ENCODE peak calls at places on chromosomes 16 and 17, in five cellular contexts. One of them, this sample, is unnamed.

GRCh38 chr17:46841561-46842379 is 9.6 kb upstream of the WNT9B start:
- DNase-seq in CD4-positive, alpha-beta memory T cell: no peak
- DNase-seq in HCEC 1CT: no peak
- DNase-seq in HuH-7.5: peak
- DNase-seq in right lobe of liver: no peak
- DNase-seq in this sample: no peak

GRCh38 chr17:5191541-5192417 is at the start of gene ZNF594:
- DNase-seq in CD4-positive, alpha-beta memory T cell: peak
- DNase-seq in HCEC 1CT: peak
- DNase-seq in HuH-7.5: peak
- DNase-seq in right lobe of liver: peak
- DNase-seq in this sample: peak

GRCh38 chr17:28997811-28998210 is 8.0 kb downstream of the SEZ6 start:
- DNase-seq in CD4-positive, alpha-beta memory T cell: no peak
- DNase-seq in HCEC 1CT: no peak
- DNase-seq in HuH-7.5: no peak
- DNase-seq in right lobe of liver: no peak
- DNase-seq in this sample: no peak

GRCh38 chr17:56595831-56596740 is 2.6 kb downstream of the NOG start:
- DNase-seq in CD4-positive, alpha-beta memory T cell: no peak
- DNase-seq in HCEC 1CT: peak
- DNase-seq in HuH-7.5: no peak
- DNase-seq in right lobe of liver: no peak
- DNase-seq in this sample: no peak

GRCh38 chr17:4849011-4849536 is 15.9 kb downstream of the MINK1 start:
- DNase-seq in CD4-positive, alpha-beta memory T cell: no peak
- DNase-seq in HCEC 1CT: no peak
- DNase-seq in HuH-7.5: no peak
- DNase-seq in right lobe of liver: no peak
- DNase-seq in this sample: no peak

GRCh38 chr17:38428150-38428642 is at the start of gene ARHGAP23:
- DNase-seq in CD4-positive, alpha-beta memory T cell: no peak
- DNase-seq in HCEC 1CT: peak
- DNase-seq in HuH-7.5: no peak
- DNase-seq in right lobe of liver: no peak
- DNase-seq in this sample: peak

GRCh38 chr17:19238167-19238505 is 970 bp downstream of the EPN2 start:
- DNase-seq in CD4-positive, alpha-beta memory T cell: no peak
- DNase-seq in HCEC 1CT: no peak
- DNase-seq in HuH-7.5: peak
- DNase-seq in right lobe of liver: peak
- DNase-seq in this sample: peak

GRCh38 chr17:9959377-9959981 is 54.4 kb upstream of the RCVRN start:
- DNase-seq in CD4-positive, alpha-beta memory T cell: no peak
- DNase-seq in HCEC 1CT: no peak
- DNase-seq in HuH-7.5: no peak
- DNase-seq in right lobe of liver: no peak
- DNase-seq in this sample: no peak

GRCh38 chr17:60167095-60167741 is 17.4 kb downstream of the CA4 start:
- DNase-seq in CD4-positive, alpha-beta memory T cell: no peak
- DNase-seq in HCEC 1CT: no peak
- DNase-seq in HuH-7.5: peak
- DNase-seq in right lobe of liver: peak
- DNase-seq in this sample: no peak

GRCh38 chr17:31318298-31319190 is 2.9 kb downstream of the EVI2A start:
- DNase-seq in CD4-positive, alpha-beta memory T cell: peak
- DNase-seq in HCEC 1CT: peak
- DNase-seq in HuH-7.5: no peak
- DNase-seq in right lobe of liver: no peak
- DNase-seq in this sample: peak

GRCh38 chr17:58267347-58268324 is 13.1 kb downstream of the MPO start:
- DNase-seq in CD4-positive, alpha-beta memory T cell: no peak
- DNase-seq in HCEC 1CT: no peak
- DNase-seq in HuH-7.5: no peak
- DNase-seq in right lobe of liver: no peak
- DNase-seq in this sample: no peak

GRCh38 chr17:35879748-35880654 is at the start of gene CCL5:
- DNase-seq in CD4-positive, alpha-beta memory T cell: peak
- DNase-seq in HCEC 1CT: peak
- DNase-seq in HuH-7.5: no peak
- DNase-seq in right lobe of liver: no peak
- DNase-seq in this sample: no peak

GRCh38 chr16:58638148-58639036 is 8.8 kb upstream of the CNOT1 start:
- DNase-seq in CD4-positive, alpha-beta memory T cell: no peak
- DNase-seq in HCEC 1CT: peak
- DNase-seq in HuH-7.5: no peak
- DNase-seq in right lobe of liver: peak
- DNase-seq in this sample: no peak

GRCh38 chr16:11497851-11498289 is 88.8 kb downstream of the LITAF start:
- DNase-seq in CD4-positive, alpha-beta memory T cell: no peak
- DNase-seq in HCEC 1CT: peak
- DNase-seq in HuH-7.5: no peak
- DNase-seq in right lobe of liver: no peak
- DNase-seq in this sample: no peak

GRCh38 chr17:10117581-10118001 is 80.8 kb downstream of the GAS7 start:
- DNase-seq in CD4-positive, alpha-beta memory T cell: no peak
- DNase-seq in HCEC 1CT: no peak
- DNase-seq in HuH-7.5: no peak
- DNase-seq in right lobe of liver: no peak
- DNase-seq in this sample: peak

GRCh38 chr16:21990381-21990944 is 10.5 kb downstream of the PDZD9 start:
- DNase-seq in CD4-positive, alpha-beta memory T cell: no peak
- DNase-seq in HCEC 1CT: no peak
- DNase-seq in HuH-7.5: no peak
- DNase-seq in right lobe of liver: no peak
- DNase-seq in this sample: no peak

GRCh38 chr17:1533649-1534325 is 17.4 kb upstream of the INPP5K start:
- DNase-seq in CD4-positive, alpha-beta memory T cell: no peak
- DNase-seq in HCEC 1CT: no peak
- DNase-seq in HuH-7.5: no peak
- DNase-seq in right lobe of liver: no peak
- DNase-seq in this sample: no peak

GRCh38 chr16:88424536-88425230 is 28.4 kb upstream of the ZFPM1 start:
- DNase-seq in CD4-positive, alpha-beta memory T cell: no peak
- DNase-seq in HCEC 1CT: no peak
- DNase-seq in HuH-7.5: no peak
- DNase-seq in right lobe of liver: no peak
- DNase-seq in this sample: no peak

GRCh38 chr17:42526031-42526444 is 10.0 kb upstream of the NAGLU start:
- DNase-seq in CD4-positive, alpha-beta memory T cell: no peak
- DNase-seq in HCEC 1CT: peak
- DNase-seq in HuH-7.5: no peak
- DNase-seq in right lobe of liver: no peak
- DNase-seq in this sample: no peak